ENCODE peak calls at places on chromosomes 2 and 18, in five cellular contexts. F is CD4-positive, alpha-beta memory T cell; P is PC-9; U is sigmoid colon; X is astrocyte of the spinal cord. V is an unnamed sample.

GRCh38 chr2:159941729-159942128 is 120.7 kb downstream of the PLA2R1 start:
- DNase-seq in F (no peak), P (no peak), U (no peak), X (no peak), V (no peak)

GRCh38 chr2:85886141-85886540 is 2.6 kb downstream of the ST3GAL5 start:
- DNase-seq in F (no peak), P (no peak), U (no peak), X (no peak), V (no peak)

GRCh38 chr18:35239314-35239713 is 1.5 kb upstream of the ZNF397 start:
- DNase-seq in F (no peak), P (no peak), U (no peak), X (no peak), V (no peak)

GRCh38 chr2:178908810-178909209 is 101.6 kb upstream of the TTN start:
- DNase-seq in F (no peak), P (no peak), U (no peak), X (no peak), V (no peak)

GRCh38 chr2:60644942-60645341 is 91.5 kb upstream of the BCL11A start:
- DNase-seq in F (no peak), P (no peak), U (no peak), X (no peak), V (no peak)

GRCh38 chr2:6957031-6957714 is 40.0 kb downstream of the RNF144A start:
- DNase-seq in F (no peak), P (no peak), U (no peak), X (no peak), V (no peak)

GRCh38 chr2:165793161-165793778 is 777 bp downstream of the GALNT3 start:
- DNase-seq in F (no peak), P (peak; percentile 36), U (no peak), X (peak; percentile 48), V (no peak)

GRCh38 chr2:138455691-138456090 is 45.9 kb upstream of the SPOPL start:
- DNase-seq in F (no peak), P (peak; percentile 4), U (no peak), X (no peak), V (no peak)

GRCh38 chr2:100408104-100408503 is 9.4 kb downstream of the CHST10 start:
- DNase-seq in F (no peak), P (no peak), U (no peak), X (no peak), V (no peak)

GRCh38 chr2:190365499-190366204 is 22.3 kb downstream of the INPP1 start:
- DNase-seq in F (no peak), P (no peak), U (no peak), X (no peak), V (no peak)

GRCh38 chr2:178029342-178029741 is 43.2 kb downstream of the PDE11A start:
- DNase-seq in F (no peak), P (no peak), U (no peak), X (no peak), V (no peak)

GRCh38 chr18:62282188-62282629 is 42.9 kb upstream of the TNFRSF11A start:
- DNase-seq in F (no peak), P (no peak), U (no peak), X (peak; percentile 81), V (peak; percentile 91)

GRCh38 chr2:105875241-105875640 is 130.5 kb downstream of the NCK2 start:
- DNase-seq in F (no peak), P (no peak), U (no peak), X (no peak), V (no peak)

GRCh38 chr18:40855661-40856060 is 1099.4 kb upstream of the PIK3C3 start:
- DNase-seq in F (no peak), P (no peak), U (no peak), X (no peak), V (no peak)

GRCh38 chr2:62719757-62720156 is 14.2 kb downstream of the EHBP1 start:
- DNase-seq in F (no peak), P (no peak), U (no peak), X (no peak), V (no peak)

GRCh38 chr2:233457356-233457755 is 103.1 kb downstream of the DGKD start:
- DNase-seq in F (no peak), P (no peak), U (no peak), X (no peak), V (no peak)

GRCh38 chr2:43898134-43898957 is 59.6 kb downstream of the ABCG8 start:
- DNase-seq in F (no peak), P (no peak), U (no peak), X (peak; percentile 75), V (no peak)

GRCh38 chr18:77052656-77053309 is 79.8 kb downstream of the MBP start:
- DNase-seq in F (no peak), P (no peak), U (no peak), X (no peak), V (no peak)

GRCh38 chr2:188634656-188635055 is 339.5 kb upstream of the COL3A1 start:
- DNase-seq in F (no peak), P (no peak), U (no peak), X (no peak), V (no peak)

GRCh38 chr2:237640493-237640998 is 13.2 kb downstream of the LRRFIP1 start:
- DNase-seq in F (no peak), P (no peak), U (no peak), X (no peak), V (no peak)

GRCh38 chr2:231138699-231139098 is 13.9 kb upstream of the HTR2B start:
- DNase-seq in F (no peak), P (no peak), U (no peak), X (peak; percentile 77), V (peak; percentile 86)

GRCh38 chr2:148819019-148819418 is 56.0 kb upstream of the KIF5C start:
- DNase-seq in F (no peak), P (no peak), U (no peak), X (no peak), V (no peak)

GRCh38 chr2:215028231-215028630 is 110.2 kb downstream of the ABCA12 start:
- DNase-seq in F (no peak), P (no peak), U (no peak), X (peak; percentile 80), V (peak; percentile 42)

GRCh38 chr2:152055366-152056108 is 43.3 kb downstream of the CACNB4 start:
- DNase-seq in F (no peak), P (no peak), U (no peak), X (peak; percentile 56), V (no peak)

GRCh38 chr2:204024503-204024902 is 87.9 kb downstream of the ICOS start:
- DNase-seq in F (no peak), P (no peak), U (no peak), X (peak; percentile 35), V (peak; percentile 48)

GRCh38 chr2:127636248-127637235 is 9.4 kb upstream of the GPR17 start:
- DNase-seq in F (no peak), P (no peak), U (no peak), X (no peak), V (no peak)

GRCh38 chr2:3001595-3002184 is 375.9 kb downstream of the EIPR1 start:
- DNase-seq in F (peak; percentile 1), P (no peak), U (no peak), X (no peak), V (no peak)

GRCh38 chr2:3005859-3006258 is 371.8 kb downstream of the EIPR1 start:
- DNase-seq in F (no peak), P (no peak), U (no peak), X (no peak), V (no peak)

GRCh38 chr2:3000968-3001367 is 376.6 kb downstream of the EIPR1 start:
- DNase-seq in F (no peak), P (no peak), U (no peak), X (no peak), V (no peak)
- H3K4me3 ChIP-seq in F (no peak overlapping the region), P (no peak overlapping the region), U (no peak overlapping the region), X (no peak overlapping the region), V (no peak overlapping the region)

GRCh38 chr2:131426727-131427126 is 49.2 kb upstream of the TUBA3D start:
- DNase-seq in F (no peak), P (no peak), U (no peak), X (no peak), V (no peak)
- H3K4me3 ChIP-seq in F (no peak overlapping the region), P (no peak overlapping the region), U (no peak overlapping the region), X (no peak overlapping the region), V (no peak overlapping the region)

GRCh38 chr2:97993926-97994325 is 1.8 kb downstream of the TMEM131 start:
- DNase-seq in F (no peak), P (no peak), U (no peak), X (no peak), V (no peak)
- H3K4me3 ChIP-seq in F (no peak overlapping the region), P (peak overlapping the region; percentile 98), U (no peak overlapping the region), X (peak overlapping the region; percentile 85), V (peak overlapping the region; percentile 75)

DNA sequence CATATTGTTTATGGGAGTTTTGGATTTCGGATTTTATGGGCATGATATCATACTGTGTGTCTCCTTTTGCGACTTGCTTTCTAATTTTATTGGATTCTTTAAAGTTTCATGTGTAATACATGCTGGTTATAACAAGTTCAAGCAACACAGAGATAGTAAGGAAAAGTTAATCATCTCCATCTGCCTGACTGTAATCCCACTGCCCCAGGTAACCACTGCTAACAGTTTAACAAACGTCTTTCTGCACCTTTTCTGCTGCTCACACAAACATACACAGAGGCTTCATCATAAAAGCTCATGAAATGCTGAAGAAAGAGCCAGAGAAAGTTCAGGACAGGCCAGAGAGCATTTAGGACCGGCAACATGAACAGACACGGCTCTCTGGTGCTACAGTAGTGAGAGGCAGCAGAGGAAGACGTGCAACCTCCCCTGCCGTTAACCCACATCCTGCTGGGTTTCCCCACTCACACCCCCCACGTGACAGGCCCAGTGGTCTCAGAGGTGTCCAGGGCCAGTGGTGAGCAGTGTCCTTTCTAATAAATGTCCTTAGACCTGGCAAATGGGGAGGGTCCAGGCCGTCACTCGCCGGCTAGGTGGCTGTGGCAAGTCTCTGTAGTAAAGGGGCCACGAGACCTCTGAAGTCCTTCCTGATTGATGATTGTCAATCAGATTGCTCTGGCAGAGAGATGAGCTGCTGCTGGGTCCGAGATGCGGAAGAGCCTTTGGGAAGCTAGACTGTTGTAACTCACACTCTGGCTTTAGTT is 43.0 kb upstream of the SLC1A4 start:
- DNase-seq in F (peak; percentile 51), P (no peak), U (no peak), X (peak; percentile 17), V (no peak)
- H3K4me3 ChIP-seq in F (peak overlapping the region; percentile 47), P (no peak overlapping the region), U (no peak overlapping the region), X (no peak overlapping the region), V (no peak overlapping the region)

DNA sequence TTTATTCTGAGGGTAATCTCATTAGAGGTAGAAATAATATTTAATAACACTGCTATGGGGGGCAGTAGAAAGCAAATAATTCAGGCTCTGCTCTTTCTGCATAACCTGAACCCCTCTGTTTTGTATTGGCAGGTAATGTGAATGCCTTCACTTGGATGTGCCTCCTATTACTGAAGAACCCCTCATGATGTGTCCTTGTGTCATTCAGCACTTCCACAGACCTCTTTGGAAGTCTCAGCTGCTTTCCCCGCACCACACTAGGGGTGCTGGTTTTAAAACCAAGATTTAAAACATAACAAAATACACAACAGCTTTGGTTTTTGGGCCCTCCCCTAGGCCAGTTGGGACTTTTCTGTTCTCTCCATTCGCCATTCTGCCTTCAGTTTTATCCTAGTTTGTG is 281.7 kb upstream of the MC4R start:
- DNase-seq in F (no peak), P (no peak), U (no peak), X (no peak), V (no peak)
- H3K4me3 ChIP-seq in F (no peak overlapping the region), P (no peak overlapping the region), U (no peak overlapping the region), X (no peak overlapping the region), V (no peak overlapping the region)

V was measured in fibroblast of lung.